ENCODE peak calls at places on chromosomes 4 and X, in nine cellular contexts. U is right lobe of liver, H is fibroblast of pulmonary artery, I is chondrocyte, Z is lower lobe of right lung, B is uterus, T is astrocyte, E is mucosa of descending colon, M is tibial nerve. A is an unnamed sample.

GRCh38 chrX:32480019-32480418 is 731.3 kb downstream of the DMD start:
- DNase-seq in Z (no peak), T (no peak), E (no peak), H (no peak), U (no peak), I (no peak), B (no peak), M (no peak), A (no peak)

GRCh38 chr4:153501578-153501977 is 35.4 kb downstream of the TMEM131L start:
- DNase-seq in T (no peak), B (no peak), Z (no peak), I (no peak), M (no peak), H (no peak), U (no peak), E (no peak), A (no peak)

GRCh38 chr4:106287353-106287969 is 28.5 kb downstream of the TBCK start:
- DNase-seq in B (no peak), T (peak; percentile 58), I (no peak), E (no peak), H (peak; percentile 97), U (no peak), Z (no peak), M (peak; percentile 10), A (peak; percentile 98)

GRCh38 chr4:138893991-138894390 is 121.6 kb upstream of the NOCT start:
- DNase-seq in Z (no peak), I (no peak), B (no peak), H (no peak), U (no peak), E (no peak), M (no peak), T (no peak), A (no peak)

GRCh38 chr4:186030795-186031194 is 38.2 kb upstream of the TLR3 start:
- DNase-seq in T (no peak), U (no peak), H (no peak), Z (no peak), M (no peak), B (no peak), E (no peak), I (no peak), A (no peak)

GRCh38 chr4:18192901-18193300 is 171.3 kb upstream of the LCORL start:
- DNase-seq in I (no peak), T (no peak), H (no peak), B (no peak), U (no peak), E (no peak), M (no peak), Z (no peak), A (no peak)

GRCh38 chr4:8664031-8664805 is 71.7 kb downstream of the CPZ start:
- DNase-seq in H (no peak), M (no peak), T (no peak), Z (peak; percentile 16), B (no peak), U (peak; percentile 16), E (no peak), I (peak; percentile 40), A (no peak)

GRCh38 chrX:15269120-15269519 is 763 bp downstream of the ASB9 start:
- DNase-seq in M (no peak), B (no peak), H (no peak), I (no peak), E (no peak), U (no peak), Z (no peak), T (no peak), A (no peak)

GRCh38 chrX:101287402-101287801 is 3.7 kb downstream of the TAF7L start:
- DNase-seq in M (peak; percentile 43), Z (no peak), H (peak; percentile 66), T (peak; percentile 8), I (no peak), E (no peak), U (no peak), B (no peak), A (peak; percentile 67)

GRCh38 chrX:11244641-11245040 is 48.6 kb upstream of the AMELX start:
- DNase-seq in Z (no peak), T (no peak), M (peak; percentile 61), H (peak; percentile 81), U (no peak), B (no peak), E (no peak), I (no peak), A (peak; percentile 67)

GRCh38 chr4:185020293-185020808 is 2.1 kb downstream of the HELT start:
- DNase-seq in Z (peak; percentile 45), U (no peak), M (no peak), H (no peak), E (no peak), I (no peak), T (peak; percentile 6), B (no peak), A (peak; percentile 39)

GRCh38 chr4:53586121-53586816 is 5.0 kb downstream of the LNX1 start:
- DNase-seq in E (no peak), T (peak; percentile 95), H (peak; percentile 95), B (no peak), I (no peak), M (no peak), Z (no peak), U (no peak), A (peak; percentile 92)

GRCh38 chr4:169941141-169941540 is 85.1 kb downstream of the MFAP3L start:
- DNase-seq in H (no peak), T (no peak), U (no peak), E (no peak), Z (no peak), I (no peak), M (no peak), B (no peak), A (no peak)

GRCh38 chr4:114980932-114981693 is 132.3 kb downstream of the NDST4 start:
- DNase-seq in M (no peak), U (no peak), H (no peak), Z (no peak), B (no peak), I (no peak), E (no peak), T (no peak), A (peak; percentile 27)

GRCh38 chrX:48458711-48459110 is 11.3 kb downstream of the SLC38A5 start:
- DNase-seq in I (no peak), U (peak; percentile 57), Z (no peak), M (no peak), H (no peak), E (no peak), T (no peak), B (no peak), A (no peak)

GRCh38 chrX:35101901-35102300 is 159.3 kb downstream of the FAM47B start:
- DNase-seq in E (no peak), T (no peak), H (no peak), M (no peak), Z (no peak), B (no peak), U (no peak), I (no peak), A (no peak)

GRCh38 chrX:35098419-35098818 is 155.8 kb downstream of the FAM47B start:
- DNase-seq in I (no peak), E (no peak), Z (no peak), B (no peak), H (peak; percentile 14), M (no peak), U (no peak), T (no peak), A (peak; percentile 42)
- TF ChIP-seq CTCF in I (peak; percentile 62), E (no peak), Z (no peak), B (no peak), H (peak; percentile 6), M (no peak), U (no peak), T (no peak), A (peak; percentile 38)

GRCh38 chrX:727738-728621 is 97.4 kb downstream of the SHOX start:
- DNase-seq in U (no peak), Z (no peak), H (no peak), M (no peak), B (no peak), T (no peak), E (no peak), I (no peak), A (peak; percentile 3)
- TF ChIP-seq CTCF in U (no peak), Z (no peak), H (no peak), M (no peak), B (no peak), T (no peak), E (no peak), I (peak; percentile 73), A (peak; percentile 45)

GRCh38 chrX:125131146-125131545 is 188.5 kb upstream of the TEX13C start:
- DNase-seq in M (no peak), Z (no peak), E (no peak), U (no peak), H (no peak), I (no peak), T (no peak), B (no peak), A (no peak)
- TF ChIP-seq CTCF in M (no peak), Z (peak; percentile 21), E (no peak), U (peak; percentile 46), H (no peak), I (peak; percentile 71), T (no peak), B (no peak), A (no peak)

GRCh38 chr4:55635760-55636621 is at the start of gene NMU:
- DNase-seq in I (peak; percentile 87), T (no peak), H (peak; percentile 5), B (no peak), U (peak; percentile 61), E (peak; percentile 75), Z (peak; percentile 78), M (no peak), A (no peak)
- TF ChIP-seq CTCF in I (peak; percentile 35), T (no peak), H (no peak), B (no peak), U (no peak), E (no peak), Z (peak; percentile 18), M (no peak), A (no peak)

GRCh38 chr4:77047037-77047436 is 28.8 kb downstream of the CCNI start:
- DNase-seq in H (peak; percentile 43), U (no peak), M (no peak), B (no peak), E (no peak), T (no peak), I (no peak), Z (no peak), A (peak; percentile 68)
- TF ChIP-seq CTCF in H (peak; percentile 44), U (peak; percentile 34), M (peak; percentile 35), B (no peak), E (no peak), T (peak; percentile 29), I (peak; percentile 73), Z (no peak), A (peak; percentile 51)